ENCODE peak calls at places on chromosomes 6 and 20, in four cellular contexts. V is A549, W is HepG2, B is K562. P is an unnamed sample.

GRCh38 chr20:40390654-40391053 is 298.4 kb downstream of the MAFB start:
- DNase-seq in V (no peak), W (no peak), B (no peak), P (no peak)

GRCh38 chr6:89208551-89208950 is 8.6 kb downstream of the GABRR1 start:
- DNase-seq in V (no peak), W (no peak), B (no peak), P (no peak)

GRCh38 chr20:44702776-44703175 is 12.4 kb upstream of the CCN5 start:
- DNase-seq in V (no peak), W (no peak), B (no peak), P (peak; percentile 91)

GRCh38 chr6:28789553-28790083 is 134.2 kb downstream of the TRIM27 start:
- DNase-seq in V (no peak), W (peak; percentile 80), B (peak; percentile 91), P (peak; percentile 68)

GRCh38 chr6:109261815-109262214 is 120.5 kb downstream of the CD164 start:
- DNase-seq in V (no peak), W (no peak), B (no peak), P (no peak)

GRCh38 chr6:72553531-72554202 is 68.2 kb upstream of the KCNQ5 start:
- DNase-seq in V (peak; percentile 21), W (no peak), B (peak; percentile 64), P (peak; percentile 93)

GRCh38 chr6:25166955-25167753 is 112.0 kb upstream of the CARMIL1 start:
- DNase-seq in V (no peak), W (no peak), B (no peak), P (no peak)

GRCh38 chr6:169976301-169977081 is 225.1 kb downstream of the ERMARD start:
- DNase-seq in V (no peak), W (no peak), B (no peak), P (no peak)

GRCh38 chr6:105005446-105005845 is 48.5 kb downstream of the LIN28B start:
- DNase-seq in V (no peak), W (no peak), B (no peak), P (no peak)

GRCh38 chr20:63102720-63103375 is 96.1 kb upstream of the BHLHE23 start:
- DNase-seq in V (peak; percentile 70), W (no peak), B (no peak), P (peak; percentile 6)

GRCh38 chr20:37838769-37839431 is 64.0 kb upstream of the VSTM2L start:
- DNase-seq in V (no peak), W (no peak), B (no peak), P (no peak)

GRCh38 chr20:31475472-31476312 is 604 bp downstream of the REM1 start:
- DNase-seq in V (no peak), W (no peak), B (no peak), P (no peak)

GRCh38 chr6:163538331-163538730 is 123.8 kb downstream of the QKI start:
- DNase-seq in V (no peak), W (no peak), B (no peak), P (no peak)

GRCh38 chr6:21942910-21943309 is 349.4 kb downstream of the SOX4 start:
- DNase-seq in V (no peak), W (no peak), B (no peak), P (no peak)

GRCh38 chr6:29251741-29252140 is 49.8 kb upstream of the OR14J1 start:
- DNase-seq in V (no peak), W (no peak), B (no peak), P (no peak)

GRCh38 chr6:12203001-12203400 is 87.2 kb upstream of the EDN1 start:
- DNase-seq in V (peak; percentile 10), W (peak; percentile 87), B (no peak), P (peak; percentile 44)

GRCh38 chr6:42142118-42142835 is at the start of gene C6orf132:
- DNase-seq in V (no peak), W (peak; percentile 43), B (no peak), P (no peak)

GRCh38 chr6:151058021-151058733 is 181.6 kb upstream of the AKAP12 start:
- DNase-seq in V (no peak), W (no peak), B (no peak), P (no peak)

GRCh38 chr20:4064118-4064962 is 49.0 kb upstream of the RNF24 start:
- DNase-seq in V (peak; percentile 64), W (no peak), B (peak; percentile 76), P (peak; percentile 93)

GRCh38 chr6:1913572-1913971 is 303.9 kb downstream of the FOXC1 start:
- DNase-seq in V (no peak), W (no peak), B (no peak), P (no peak)

GRCh38 chr6:24855389-24856245 is 56.9 kb upstream of the ARMH2 start:
- DNase-seq in V (peak; percentile 59), W (peak; percentile 60), B (peak; percentile 80), P (peak; percentile 78)

GRCh38 chr6:127634178-127634577 is 57.2 kb downstream of the C6orf58 start:
- DNase-seq in V (no peak), W (no peak), B (no peak), P (no peak)

GRCh38 chr6:72657798-72658197 is 35.9 kb downstream of the KCNQ5 start:
- DNase-seq in V (no peak), W (no peak), B (no peak), P (peak; percentile 47)

GRCh38 chr20:63947638-63948456 is 8.4 kb downstream of the UCKL1 start:
- DNase-seq in V (no peak), W (no peak), B (no peak), P (no peak)

GRCh38 chr6:37919417-37920157 is 100.1 kb downstream of the ZFAND3 start:
- DNase-seq in V (no peak), W (no peak), B (no peak), P (peak; percentile 92)

GRCh38 chr20:36642136-36642535 is 3.9 kb downstream of the SLA2 start:
- DNase-seq in V (no peak), W (no peak), B (peak; percentile 36), P (no peak)

GRCh38 chr20:50487397-50487796 is 22.8 kb upstream of the PTPN1 start:
- DNase-seq in V (no peak), W (no peak), B (no peak), P (no peak)

GRCh38 chr6:105835373-105835772 is 250.8 kb upstream of the PRDM1 start:
- DNase-seq in V (no peak), W (peak; percentile 31), B (peak; percentile 79), P (peak; percentile 48)

GRCh38 chr20:39070484-39071231 is 108.5 kb downstream of the DHX35 start:
- DNase-seq in V (no peak), W (peak; percentile 71), B (no peak), P (peak; percentile 56)

GRCh38 chr20:25538838-25539665 is 46.3 kb downstream of the NINL start:
- DNase-seq in V (no peak), W (peak; percentile 91), B (no peak), P (no peak)

GRCh38 chr6:6781172-6781876 is 192.8 kb downstream of the LY86 start:
- DNase-seq in V (peak; percentile 15), W (no peak), B (no peak), P (peak; percentile 70)

GRCh38 chr6:84906514-84906913 is 142.1 kb upstream of the TBX18 start:
- DNase-seq in V (no peak), W (no peak), B (no peak), P (no peak)

GRCh38 chr6:4506221-4506620 is 270.0 kb upstream of the CDYL start:
- DNase-seq in V (no peak), W (no peak), B (no peak), P (no peak)

GRCh38 chr6:2565499-2565898 is 185.2 kb downstream of the MYLK4 start:
- DNase-seq in V (no peak), W (peak; percentile 78), B (no peak), P (no peak)

GRCh38 chr6:156731436-156731835 is 45.7 kb upstream of the ARID1B start:
- DNase-seq in V (no peak), W (no peak), B (no peak), P (peak; percentile 86)

GRCh38 chr6:66605011-66605410 is 898.0 kb upstream of the EYS start:
- DNase-seq in V (no peak), W (no peak), B (no peak), P (no peak)

GRCh38 chr6:81465859-81466258 is 286.6 kb downstream of the TENT5A start:
- DNase-seq in V (no peak), W (peak; percentile 2), B (no peak), P (peak; percentile 24)

GRCh38 chr6:381742-382461 is 9.7 kb upstream of the IRF4 start:
- DNase-seq in V (no peak), W (no peak), B (no peak), P (no peak)

GRCh38 chr6:133906050-133906449 is 17.1 kb downstream of the TCF21 start:
- DNase-seq in V (no peak), W (no peak), B (no peak), P (no peak)
- TF ChIP-seq MAZ in V (no peak), W (no peak), B (no peak), P (no peak)

GRCh38 chr6:125588268-125588667 is 161.2 kb upstream of the HEY2 start:
- DNase-seq in V (no peak), W (no peak), B (no peak), P (no peak)
- TF ChIP-seq MAZ in V (no peak), W (no peak), B (no peak), P (no peak)

DNA sequence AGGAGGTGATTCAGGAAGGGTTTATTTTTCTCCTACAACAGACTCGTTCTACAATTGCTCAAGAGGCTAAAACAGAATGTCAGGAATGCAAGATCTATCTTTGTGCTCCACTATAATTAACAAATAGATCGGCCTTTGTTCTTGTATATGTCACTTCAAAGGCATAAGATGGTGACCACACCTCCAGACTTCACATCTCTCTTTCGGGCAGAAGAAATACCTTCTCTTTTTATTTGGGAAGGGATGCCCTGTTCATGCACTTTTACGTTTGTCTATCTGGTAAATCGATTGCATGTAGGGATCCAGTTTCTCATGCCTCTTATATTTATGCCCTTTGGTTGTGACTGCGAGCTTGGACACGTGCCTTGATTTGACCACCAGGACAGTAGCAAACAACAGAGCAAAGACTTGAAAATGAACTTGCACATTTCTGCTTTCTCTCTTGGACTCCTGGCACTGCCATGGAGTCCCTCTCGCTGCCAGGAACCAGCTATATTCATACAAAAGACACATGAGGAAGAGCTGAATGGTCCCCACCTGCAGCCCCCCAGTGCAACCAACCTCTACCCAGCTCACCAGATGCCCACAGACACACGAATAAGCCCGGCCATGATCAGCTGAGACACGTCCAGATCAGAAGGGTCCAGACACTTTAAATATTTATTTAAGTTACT is 219.8 kb upstream of the STXBP5 start:
- DNase-seq in V (no peak), W (peak; percentile 93), B (no peak), P (peak; percentile 24)
- TF ChIP-seq MAZ in V (no peak), W (no peak), B (no peak), P (no peak)

GRCh38 chr20:23078351-23078993 is 7.7 kb downstream of the CD93 start:
- DNase-seq in V (no peak), W (no peak), B (no peak), P (no peak)
- TF ChIP-seq MAZ in V (no peak), W (no peak), B (no peak), P (no peak)

DNA sequence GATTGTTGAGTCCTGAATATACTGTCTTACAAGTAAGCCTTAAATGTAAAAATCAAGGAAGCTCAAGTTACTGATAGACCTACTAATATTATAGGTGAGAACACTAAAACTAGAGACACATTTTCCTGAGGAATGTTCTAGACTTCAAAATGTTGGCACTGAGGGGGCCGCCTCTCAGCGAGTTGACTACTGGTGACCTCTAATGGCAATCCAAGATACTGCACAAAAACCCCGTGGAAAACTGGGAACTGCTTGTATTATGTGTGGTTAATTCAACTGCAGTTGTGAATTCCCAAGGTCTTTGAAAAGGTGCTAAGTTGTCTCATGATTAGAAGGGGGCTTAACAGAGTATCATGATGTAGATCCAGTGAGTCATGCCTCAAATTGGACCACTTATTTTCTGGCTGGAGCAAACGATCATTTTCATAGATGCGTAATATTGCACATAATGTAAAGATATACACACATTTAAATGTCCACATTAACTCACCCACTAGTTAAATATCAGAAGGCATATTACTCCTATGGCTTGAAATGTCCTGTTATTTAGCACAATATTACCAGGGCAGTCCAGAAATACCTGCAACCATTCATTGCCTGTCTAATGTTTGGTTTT is 336.2 kb downstream of the FOXA2 start:
- DNase-seq in V (peak; percentile 24), W (peak; percentile 35), B (peak; percentile 13), P (no peak)
- TF ChIP-seq MAZ in V (no peak), W (no peak), B (no peak), P (no peak)

GRCh38 chr6:111743859-111744692 is 129.2 kb downstream of the FYN start:
- DNase-seq in V (no peak), W (no peak), B (no peak), P (peak; percentile 90)
- TF ChIP-seq MAZ in V (no peak), W (no peak), B (no peak), P (no peak)

P was measured in IMR-90.